ENCODE peak calls at places on chromosomes 5 and 9, in six cellular contexts. U is CD4-positive, alpha-beta memory T cell; M is stimulated activated CD8-positive, alpha-beta memory T cell treated with anti-CD3 and anti-CD28 coated beads, Interleukin-15, amount 100 ng/mL, for 4 hours; Y is stimulated activated effector memory CD8-positive, alpha-beta T cell treated with anti-CD3 and anti-CD28 coated beads, Interleukin-12 subunit alpha, Interleukin-12 subunit beta, amount 100 ng/mL, for 72 hours; C is NCI-H2171 treated with DMSO at 0.1 percent for 48 hours; K is GM06990. O is an unnamed sample.

GRCh38 chr9:123176230-123176629 is 92.2 kb downstream of the STRBP start:
- DNase-seq in U (no peak), M (no peak), Y (no peak), C (no peak), K (no peak), O (no peak)

GRCh38 chr5:31362931-31363568 is 168.8 kb downstream of the DROSHA start:
- DNase-seq in U (no peak), M (no peak), Y (no peak), C (no peak), K (no peak), O (no peak)

GRCh38 chr5:110536120-110537115 is 190.1 kb downstream of the TMEM232 start:
- DNase-seq in U (no peak), M (no peak), Y (no peak), C (no peak), K (no peak), O (no peak)

GRCh38 chr5:68479524-68479923 is 264.0 kb downstream of the PIK3R1 start:
- DNase-seq in U (no peak), M (no peak), Y (no peak), C (peak), K (no peak), O (no peak)

GRCh38 chr9:108002296-108003056 is 512.9 kb upstream of the KLF4 start:
- DNase-seq in U (no peak), M (no peak), Y (no peak), C (no peak), K (no peak), O (no peak)

GRCh38 chr9:24625097-24625496 is 79.4 kb upstream of the IZUMO3 start:
- DNase-seq in U (no peak), M (no peak), Y (no peak), C (no peak), K (no peak), O (no peak)

GRCh38 chr9:764105-764524 is 77.4 kb upstream of the DMRT1 start:
- DNase-seq in U (no peak), M (no peak), Y (no peak), C (peak), K (peak), O (peak)

GRCh38 chr5:112878760-112879159 is 17.7 kb downstream of the SRP19 start:
- DNase-seq in U (peak), M (no peak), Y (no peak), C (no peak), K (no peak), O (peak)

GRCh38 chr9:93593144-93593655 is 16.8 kb downstream of the PHF2 start:
- DNase-seq in U (no peak), M (no peak), Y (no peak), C (no peak), K (no peak), O (no peak)

GRCh38 chr9:89234636-89235035 is 56.0 kb upstream of the SHC3 start:
- DNase-seq in U (no peak), M (no peak), Y (no peak), C (no peak), K (peak), O (no peak)

GRCh38 chr5:53419247-53419646 is 61.2 kb upstream of the FST start:
- DNase-seq in U (no peak), M (no peak), Y (no peak), C (no peak), K (no peak), O (peak)

GRCh38 chr9:124293712-124294504 is 36.2 kb downstream of the NEK6 start:
- DNase-seq in U (no peak), M (no peak), Y (no peak), C (no peak), K (no peak), O (no peak)

GRCh38 chr5:15008476-15008875 is 136.9 kb upstream of the ANKH start:
- DNase-seq in U (no peak), M (no peak), Y (no peak), C (no peak), K (no peak), O (peak)

GRCh38 chr5:133109655-133110483 is 58.1 kb downstream of the HSPA4 start:
- DNase-seq in U (no peak), M (no peak), Y (no peak), C (no peak), K (no peak), O (no peak)

GRCh38 chr9:21506910-21507795 is 25.0 kb upstream of the IFNE start:
- DNase-seq in U (no peak), M (no peak), Y (no peak), C (no peak), K (no peak), O (peak)

GRCh38 chr9:135736265-135736978 is 34.4 kb downstream of the KCNT1 start:
- DNase-seq in U (peak), M (no peak), Y (no peak), C (peak), K (no peak), O (no peak)

GRCh38 chr9:708182-708555 is 133.3 kb upstream of the DMRT1 start:
- DNase-seq in U (no peak), M (no peak), Y (no peak), C (no peak), K (no peak), O (no peak)

GRCh38 chr5:51651889-51652288 is 268.6 kb downstream of the ISL1 start:
- DNase-seq in U (no peak), M (no peak), Y (no peak), C (no peak), K (no peak), O (no peak)

GRCh38 chr9:137969685-137970084 is 92.1 kb downstream of the CACNA1B start:
- DNase-seq in U (no peak), M (no peak), Y (no peak), C (no peak), K (no peak), O (no peak)

GRCh38 chr9:134455951-134456739 is 129.9 kb downstream of the RXRA start:
- DNase-seq in U (peak), M (peak), Y (peak), C (no peak), K (no peak), O (no peak)

GRCh38 chr5:6576861-6577501 is 55.9 kb downstream of the NSUN2 start:
- DNase-seq in U (no peak), M (no peak), Y (no peak), C (peak), K (no peak), O (peak)

GRCh38 chr5:43041131-43041668 is 1.1 kb upstream of the ANXA2R start:
- DNase-seq in U (peak), M (no peak), Y (no peak), C (peak), K (no peak), O (peak)

GRCh38 chr5:122839731-122840130 is 5.7 kb upstream of the SNX24 start:
- DNase-seq in U (no peak), M (no peak), Y (no peak), C (no peak), K (no peak), O (no peak)

GRCh38 chr5:107217721-107218130 is 453.0 kb downstream of the EFNA5 start:
- DNase-seq in U (no peak), M (no peak), Y (no peak), C (no peak), K (no peak), O (no peak)

GRCh38 chr5:137027758-137028157 is 471.4 kb downstream of the SPOCK1 start:
- DNase-seq in U (no peak), M (no peak), Y (no peak), C (peak), K (no peak), O (no peak)

GRCh38 chr9:35162605-35163315 is 951 bp downstream of the UNC13B start:
- DNase-seq in U (no peak), M (no peak), Y (no peak), C (peak), K (no peak), O (no peak)

GRCh38 chr5:5838493-5838892 is 416.0 kb downstream of the ICE1 start:
- DNase-seq in U (no peak), M (no peak), Y (no peak), C (no peak), K (no peak), O (no peak)

GRCh38 chr5:36756848-36757247 is 119.7 kb upstream of the NIPBL start:
- DNase-seq in U (no peak), M (no peak), Y (no peak), C (no peak), K (no peak), O (no peak)

GRCh38 chr9:114082017-114082735 is 4.1 kb upstream of the AMBP start:
- DNase-seq in U (peak), M (peak), Y (peak), C (peak), K (no peak), O (peak)

GRCh38 chr9:106482733-106483132 is 380.2 kb upstream of the ZNF462 start:
- DNase-seq in U (no peak), M (no peak), Y (no peak), C (no peak), K (peak), O (no peak)

GRCh38 chr5:135878156-135878620 is 17.5 kb downstream of the IL9 start:
- DNase-seq in U (no peak), M (no peak), Y (no peak), C (no peak), K (no peak), O (no peak)